ENCODE peak calls at places on chromosome X, in six cellular contexts. O is IMR-90, D is AG10803, T is fibroblast of lung, K is left ventricle myocardium inferior, S is right cardiac atrium. P is an unnamed sample.
A peak's percentile ranks its signal among the peaks of the same experiment; 100 is the strongest.

GRCh38 chrX:42934020-42934701 is 156.2 kb upstream of the PPP1R2C start:
- DNase-seq in D (no peak), O (no peak), T (peak; percentile 1), S (no peak), K (no peak), P (no peak)

GRCh38 chrX:23804578-23804977 is 21.6 kb downstream of the SAT1 start:
- DNase-seq in T (no peak), D (no peak), O (no peak), K (no peak), S (no peak), P (no peak)

GRCh38 chrX:97398030-97398551 is 514.4 kb downstream of the RPA4 start:
- DNase-seq in D (no peak), S (no peak), O (peak; percentile 30), T (peak; percentile 22), K (no peak), P (no peak)

GRCh38 chrX:86133761-86134160 is 14.5 kb upstream of the DACH2 start:
- DNase-seq in S (no peak), K (no peak), D (peak; percentile 12), O (peak; percentile 34), T (peak; percentile 11), P (no peak)

GRCh38 chrX:39983715-39984114 is 114.0 kb downstream of the BCOR start:
- DNase-seq in D (peak; percentile 44), T (peak; percentile 75), S (no peak), O (peak; percentile 31), K (no peak), P (no peak)

GRCh38 chrX:14871767-14872166 is 1.1 kb downstream of the FANCB start:
- DNase-seq in S (no peak), K (no peak), T (no peak), D (no peak), O (no peak), P (no peak)

GRCh38 chrX:107686026-107686425 is 57.7 kb downstream of the PRPS1 start:
- DNase-seq in T (no peak), O (no peak), S (no peak), D (no peak), K (no peak), P (no peak)

GRCh38 chrX:8748855-8749254 is 16.9 kb upstream of the ANOS1 start:
- DNase-seq in K (no peak), T (peak; percentile 22), O (peak; percentile 43), D (peak; percentile 22), S (no peak), P (no peak)

GRCh38 chrX:2710496-2710895 is 19.4 kb downstream of the CD99 start:
- DNase-seq in D (no peak), K (no peak), T (peak; percentile 32), O (no peak), S (no peak), P (no peak)

GRCh38 chrX:119686087-119686639 is 6.8 kb downstream of the SEPTIN6 start:
- DNase-seq in O (no peak), T (no peak), S (no peak), D (peak; percentile 70), K (no peak), P (peak; percentile 79)

GRCh38 chrX:130682990-130683389 is 220.0 kb downstream of the ENOX2 start:
- DNase-seq in O (peak; percentile 59), S (no peak), D (peak; percentile 6), T (peak; percentile 59), K (no peak), P (no peak)

GRCh38 chrX:77431227-77431626 is 16.0 kb upstream of the FGF16 start:
- DNase-seq in T (peak; percentile 61), O (peak; percentile 12), D (peak; percentile 89), S (peak; percentile 65), K (no peak), P (no peak)

GRCh38 chrX:154072192-154072591 is 25.3 kb downstream of the MECP2 start:
- DNase-seq in D (no peak), T (no peak), K (no peak), O (no peak), S (no peak), P (no peak)

GRCh38 chrX:153598541-153599191 is at the start of gene CCNQ:
- DNase-seq in K (no peak), O (peak; percentile 10), T (peak; percentile 37), S (peak; percentile 61), D (peak; percentile 22), P (peak; percentile 87)

GRCh38 chrX:13693341-13693871 is 4.5 kb downstream of the RAB9A start:
- DNase-seq in T (no peak), D (no peak), K (no peak), O (no peak), S (no peak), P (no peak)

GRCh38 chrX:114152130-114152529 is 431.8 kb upstream of the HTR2C start:
- DNase-seq in K (no peak), T (peak; percentile 59), O (no peak), S (no peak), D (peak; percentile 0), P (no peak)

DNA sequence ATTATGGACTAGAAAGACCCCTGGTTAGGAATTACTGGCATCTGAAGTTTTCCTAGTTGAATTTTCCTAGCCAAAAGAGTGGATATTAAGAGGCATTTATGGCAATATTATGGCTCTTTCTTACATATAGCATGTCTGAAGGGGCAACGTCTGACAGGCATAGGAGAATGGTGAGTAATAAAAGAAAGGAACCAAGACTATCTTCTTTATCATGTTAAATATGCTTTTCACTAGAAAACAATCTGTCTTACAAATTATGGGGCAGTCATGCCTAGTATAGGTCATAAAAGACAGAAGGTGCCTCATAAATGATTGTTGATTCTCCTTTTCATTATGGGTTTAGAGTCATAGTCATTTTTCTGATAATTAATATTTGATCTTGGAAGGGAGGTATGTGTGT is 431.1 kb upstream of the HTR2C start:
- DNase-seq in T (no peak), D (no peak), O (no peak), S (no peak), K (no peak), P (no peak)
- H3K4me3 ChIP-seq in T (no peak overlapping the region), D (no peak overlapping the region), O (no peak overlapping the region), S (no peak overlapping the region), K (no peak overlapping the region), P (no peak overlapping the region)

DNA sequence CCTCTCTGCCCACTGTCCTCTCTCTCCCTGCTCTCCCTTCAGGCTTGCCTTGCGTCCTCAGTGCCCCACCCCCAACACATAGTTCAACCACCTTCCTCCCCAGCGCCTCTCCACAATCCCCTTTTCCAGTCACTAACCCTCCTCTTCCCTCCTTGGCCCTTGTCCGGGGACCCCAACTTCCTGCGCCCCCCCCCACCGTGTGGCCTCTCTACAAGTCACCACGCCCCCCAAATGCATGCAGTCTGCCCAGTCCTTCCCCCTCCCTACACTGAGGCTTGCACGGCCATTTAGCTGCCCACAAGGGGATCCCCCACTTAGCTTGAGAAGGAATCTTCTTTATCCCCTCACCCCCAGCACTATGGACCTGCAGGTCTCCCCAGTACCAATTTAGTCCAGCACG is 569 bp downstream of the CXCR3 start:
- DNase-seq in T (no peak), O (no peak), S (no peak), K (no peak), D (no peak), P (no peak)
- H3K4me3 ChIP-seq in T (no peak overlapping the region), O (no peak overlapping the region), S (no peak overlapping the region), K (no peak overlapping the region), D (no peak overlapping the region), P (peak overlapping the region; percentile 64)

DNA sequence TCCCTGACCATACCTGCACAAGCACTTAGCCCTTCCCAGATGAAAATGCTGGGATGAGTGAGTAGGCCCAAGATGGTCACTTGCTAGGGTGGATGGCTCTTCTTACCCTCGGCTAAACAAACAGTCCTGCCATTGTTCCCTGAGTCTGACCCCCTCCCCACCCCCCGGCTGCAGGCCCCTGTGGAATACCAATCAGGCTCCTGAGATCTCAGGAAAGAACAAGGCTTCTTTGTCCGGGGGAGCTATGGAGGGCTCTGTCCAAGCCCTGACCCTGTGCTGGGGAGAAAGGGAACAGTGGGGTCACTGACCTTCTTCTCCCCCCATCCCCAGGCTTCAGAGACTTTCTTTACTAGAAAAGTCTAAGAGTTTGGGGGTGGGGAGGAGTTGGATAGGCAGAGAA is 6.0 kb downstream of the PLP1 start:
- DNase-seq in D (no peak), O (no peak), T (no peak), K (no peak), S (no peak), P (no peak)
- H3K4me3 ChIP-seq in D (no peak overlapping the region), O (no peak overlapping the region), T (no peak overlapping the region), K (no peak overlapping the region), S (no peak overlapping the region), P (no peak overlapping the region)

DNA sequence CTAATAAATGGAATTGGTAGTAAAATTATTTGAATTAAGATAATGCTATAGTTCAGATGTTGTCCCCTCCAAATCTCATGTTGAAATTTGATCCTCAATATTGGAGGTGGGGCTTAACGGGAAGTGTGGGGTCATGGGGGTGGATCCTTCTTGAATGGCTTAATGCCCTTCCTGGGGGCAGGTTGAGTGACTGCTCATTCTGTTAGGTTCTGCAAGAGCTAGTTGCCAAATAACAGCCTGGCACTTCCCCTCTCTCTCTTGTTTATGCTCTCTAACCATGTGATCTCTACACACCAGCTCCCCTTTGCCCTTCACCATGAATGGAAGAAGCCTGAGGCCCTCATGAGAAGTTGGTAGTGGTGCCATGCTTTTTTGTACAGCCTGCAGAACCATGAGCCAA is 724.8 kb upstream of the FTHL17 start:
- DNase-seq in S (no peak), T (no peak), K (no peak), O (no peak), D (no peak), P (no peak)
- H3K4me3 ChIP-seq in S (no peak overlapping the region), T (no peak overlapping the region), K (no peak overlapping the region), O (no peak overlapping the region), D (no peak overlapping the region), P (no peak overlapping the region)